ENCODE peak calls at places on chromosome 22, in nine cellular contexts. L is heart right ventricle, C is keratinocyte, Z is fibroblast of lung, B is kidney, S is coronary artery, O is stomach, P is psoas muscle, X is AG04450. H is an unnamed sample.

GRCh38 chr22:48464246-48464645 is 1363.4 kb downstream of the BRD1 start:
- DNase-seq in C (no peak), B (no peak), L (no peak), O (no peak), S (no peak), X (no peak), P (no peak), Z (no peak), H (no peak)

GRCh38 chr22:26448941-26449340 is 19.9 kb downstream of the ASPHD2 start:
- DNase-seq in S (no peak), B (no peak), X (no peak), C (no peak), P (no peak), Z (no peak), O (no peak), L (no peak), H (no peak)

GRCh38 chr22:17896552-17896951 is 122.3 kb upstream of the BID start:
- DNase-seq in P (peak), C (no peak), S (no peak), X (no peak), O (peak), B (no peak), L (peak), Z (peak), H (no peak)

GRCh38 chr22:33582822-33583400 is 337.4 kb downstream of the LARGE1 start:
- DNase-seq in S (no peak), Z (no peak), O (no peak), P (no peak), X (no peak), C (no peak), L (no peak), B (no peak), H (no peak)

GRCh38 chr22:48263431-48263765 is 1500.9 kb downstream of the TBC1D22A start:
- DNase-seq in S (no peak), X (no peak), C (no peak), B (no peak), Z (no peak), L (no peak), P (no peak), O (no peak), H (no peak)

GRCh38 chr22:20390394-20390907 is 3.5 kb upstream of the ZNF74 start:
- DNase-seq in Z (no peak), O (no peak), P (no peak), X (no peak), S (no peak), C (no peak), L (no peak), B (no peak), H (no peak)

GRCh38 chr22:49533886-49534285 is 293.8 kb downstream of the BRD1 start:
- DNase-seq in B (peak), P (no peak), X (no peak), L (no peak), O (no peak), S (no peak), C (no peak), Z (no peak), H (no peak)

GRCh38 chr22:43387815-43388214 is 24.0 kb upstream of the MPPED1 start:
- DNase-seq in X (no peak), Z (no peak), C (no peak), B (peak), S (no peak), O (no peak), L (no peak), P (no peak), H (no peak)

GRCh38 chr22:49828599-49828965 is 909 bp upstream of the BRD1 start:
- DNase-seq in O (no peak), C (no peak), S (no peak), X (no peak), B (peak), P (no peak), L (no peak), Z (no peak), H (no peak)

GRCh38 chr22:23192133-23192532 is 11.8 kb downstream of the BCR start:
- DNase-seq in C (no peak), X (no peak), L (no peak), S (no peak), Z (no peak), B (peak), O (peak), P (no peak), H (no peak)

DNA sequence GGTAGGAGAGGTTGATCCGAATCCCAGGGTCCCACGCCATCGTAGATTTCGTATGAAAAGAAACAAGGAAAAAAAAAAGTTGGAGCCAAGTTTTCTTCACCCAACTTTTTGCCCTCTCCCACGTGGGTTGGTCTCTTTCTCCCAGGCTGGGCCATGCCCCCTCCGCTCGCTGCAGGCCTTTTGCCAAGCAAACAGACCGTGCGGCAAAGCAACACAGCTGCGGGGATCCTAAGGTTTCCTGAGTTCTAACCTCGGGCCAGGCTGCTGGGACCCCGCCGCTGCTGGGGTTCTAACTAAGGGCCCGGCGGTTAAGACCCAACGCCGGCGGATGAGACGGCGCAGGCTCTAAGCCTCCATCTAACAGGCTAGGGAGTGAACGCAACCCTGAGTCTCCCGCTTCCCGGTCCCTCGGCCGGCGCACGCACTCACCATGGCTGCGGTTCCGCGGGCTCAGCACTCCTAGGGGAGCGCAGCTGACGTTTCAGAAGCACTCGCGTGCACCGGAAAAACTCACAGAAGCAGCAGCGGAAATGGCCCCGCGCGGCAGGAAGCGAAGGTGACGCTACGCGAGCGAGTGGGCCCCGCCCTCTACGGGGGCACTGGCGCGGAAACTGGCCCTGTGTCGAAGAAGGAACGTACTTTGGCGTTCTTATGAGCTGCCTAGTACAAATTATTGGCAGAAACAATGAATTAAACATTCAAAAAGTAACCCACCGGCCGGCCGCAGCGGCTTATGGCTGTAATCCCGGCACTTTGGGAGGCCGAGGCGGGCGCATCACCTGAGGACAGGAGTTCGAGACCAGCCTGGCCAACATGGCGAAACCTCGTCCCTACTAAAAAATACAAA is at the start of gene SNU13:
- DNase-seq in P (peak), O (peak), Z (peak), B (peak), S (peak), C (no peak), X (peak), L (peak), H (no peak)
- TF ChIP-seq CTCF in P (no peak), O (no peak), Z (no peak), B (no peak), S (no peak), C (no peak), X (no peak), L (no peak), H (no peak)

DNA sequence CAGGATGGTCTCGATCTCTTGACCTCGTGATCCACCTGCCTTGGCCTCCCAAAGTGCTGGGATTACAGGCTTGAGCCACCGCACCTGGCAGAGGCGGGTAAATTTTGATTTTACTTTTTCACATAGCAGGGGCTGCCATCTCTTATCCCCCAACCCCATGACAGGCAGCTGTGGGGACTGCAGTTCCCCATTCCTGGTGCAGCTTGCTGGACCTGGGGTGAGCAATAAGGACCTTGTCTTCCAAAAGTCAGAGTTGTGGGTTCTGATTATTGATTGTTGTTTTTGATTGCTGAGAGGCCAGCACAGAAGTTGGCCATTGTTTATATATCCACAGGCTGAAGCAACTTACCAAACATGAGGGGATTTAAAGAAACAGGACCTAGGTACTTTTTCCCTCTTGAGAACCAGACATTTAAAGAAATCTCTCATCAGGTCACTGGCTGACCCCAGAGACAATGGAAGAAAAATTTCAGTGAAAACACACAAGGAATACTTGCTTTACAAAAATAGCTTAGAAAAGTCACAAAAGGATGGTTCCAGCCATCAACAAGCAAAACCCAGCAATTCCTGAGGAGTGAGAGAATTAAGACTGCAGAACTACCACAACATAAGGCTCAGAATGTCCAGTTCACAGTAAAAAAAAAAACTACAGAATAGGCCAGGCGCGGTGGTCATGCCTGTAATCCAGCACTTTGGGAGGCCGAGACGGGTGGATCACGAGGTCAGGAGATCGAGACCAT is 22.0 kb upstream of the MAPK1 start:
- DNase-seq in B (no peak), L (no peak), S (no peak), C (no peak), O (no peak), P (no peak), Z (no peak), X (no peak), H (no peak)
- H3K4me3 ChIP-seq in B (no peak), L (no peak), S (no peak), C (no peak), O (no peak), P (no peak), Z (no peak), X (no peak), H (no peak)

DNA sequence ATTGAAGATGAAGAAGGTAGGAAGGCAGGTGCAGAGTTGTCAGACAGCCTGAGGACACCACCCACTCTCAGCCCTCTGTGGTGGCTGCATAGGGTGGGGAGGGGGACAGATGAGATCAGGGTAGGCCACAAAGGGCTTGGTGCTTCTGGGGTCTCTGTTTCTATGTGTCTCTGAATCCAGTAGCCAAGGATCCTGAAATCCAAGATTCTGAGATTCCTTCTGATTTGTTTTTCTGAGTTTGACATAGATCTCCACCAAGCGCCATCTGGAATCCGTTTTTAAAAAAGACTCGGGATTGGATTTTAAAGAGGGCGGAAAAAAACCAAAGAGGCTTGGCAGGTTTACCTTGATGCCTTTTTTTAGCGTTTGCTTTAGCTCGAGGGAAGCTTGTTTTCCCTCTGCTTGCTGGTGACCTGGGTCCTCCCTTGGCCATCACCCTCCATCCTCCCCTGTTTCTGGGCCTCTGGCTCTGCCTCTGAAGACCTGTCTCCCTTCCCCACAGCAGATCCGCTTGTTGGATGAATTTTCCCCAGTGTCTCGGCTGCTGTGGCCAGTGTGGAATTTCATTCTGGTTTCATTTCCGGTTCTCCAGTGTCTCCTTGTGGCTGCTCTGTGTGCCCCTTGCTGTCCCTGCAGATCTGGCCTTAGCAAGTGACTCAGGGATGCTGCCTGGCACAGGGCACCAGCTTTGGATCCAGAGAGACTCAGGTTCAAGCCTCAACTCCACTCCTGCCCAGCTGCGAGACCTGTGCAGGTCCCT is 15.0 kb downstream of the SYNGR1 start:
- DNase-seq in O (no peak), C (no peak), S (no peak), L (no peak), B (no peak), Z (peak), X (no peak), P (no peak), H (no peak)
- TF ChIP-seq CTCF in O (no peak), C (no peak), S (no peak), L (no peak), B (no peak), Z (peak), X (no peak), P (no peak), H (no peak)

DNA sequence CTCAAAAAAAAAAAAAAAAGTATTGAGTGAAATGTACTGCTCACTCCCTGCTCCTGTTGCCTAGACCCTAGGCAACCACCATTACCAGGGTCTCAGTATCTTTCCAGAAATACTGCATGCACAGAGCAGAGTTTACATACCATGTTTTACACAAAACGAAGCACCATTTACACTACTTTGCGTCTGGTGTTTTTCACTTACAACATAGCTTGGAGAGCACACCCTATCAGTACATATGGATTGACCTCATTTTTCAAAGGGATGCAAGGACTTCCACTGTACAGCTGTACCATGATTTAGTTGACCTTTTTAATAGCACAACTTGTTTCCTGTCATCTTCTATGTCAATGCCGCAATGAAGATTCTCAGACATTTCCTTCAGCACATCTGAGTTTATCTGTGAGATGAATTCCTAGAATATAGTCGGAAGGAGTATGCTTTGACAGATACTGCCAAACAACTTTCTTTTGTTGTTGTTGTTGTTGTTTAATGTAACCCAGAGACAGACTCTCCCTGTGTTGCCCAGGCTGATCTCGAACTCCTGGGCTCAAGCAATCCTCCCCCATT is 6.2 kb downstream of the MYH9 start:
- DNase-seq in X (no peak), B (no peak), C (no peak), P (no peak), S (no peak), O (no peak), L (no peak), Z (no peak), H (no peak)
- H3K4me3 ChIP-seq in X (no peak), B (no peak), C (no peak), P (no peak), S (peak), O (no peak), L (no peak), Z (no peak), H (no peak)

DNA sequence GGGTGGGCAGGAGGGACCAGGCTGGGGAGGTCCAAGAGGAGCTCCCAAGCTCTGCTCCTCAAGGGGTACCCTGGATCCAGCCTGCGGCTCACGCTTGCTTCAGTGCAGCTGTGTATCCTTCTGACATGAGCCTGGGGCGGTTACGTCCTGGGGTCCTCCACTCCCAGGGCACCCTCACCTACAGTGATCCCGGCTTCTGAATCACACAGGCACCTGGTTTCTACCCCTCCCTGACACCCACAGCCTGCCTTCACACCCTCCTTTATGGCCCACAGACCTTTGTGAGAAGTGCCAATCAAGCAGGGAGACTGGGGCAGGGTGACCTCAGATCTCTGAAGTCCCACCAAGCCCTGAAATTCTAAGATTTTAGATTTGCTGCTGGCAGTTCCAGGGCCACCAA is 1.5 kb downstream of the MPST start:
- DNase-seq in P (no peak), S (no peak), X (no peak), O (no peak), B (no peak), L (no peak), C (no peak), Z (no peak), H (no peak)
- TF ChIP-seq CTCF in P (no peak), S (no peak), X (no peak), O (no peak), B (no peak), L (no peak), C (no peak), Z (no peak), H (no peak)

GRCh38 chr22:40107756-40108437 is 69.8 kb upstream of the TNRC6B start:
- DNase-seq in B (no peak), X (no peak), Z (peak), L (no peak), O (peak), C (no peak), S (no peak), P (no peak), H (peak)

GRCh38 chr22:40111451-40111850 is 66.3 kb upstream of the TNRC6B start:
- DNase-seq in P (no peak), S (no peak), X (no peak), C (no peak), Z (no peak), B (no peak), L (no peak), O (no peak), H (no peak)

GRCh38 chr22:40105755-40106154 is 72.0 kb upstream of the TNRC6B start:
- DNase-seq in L (no peak), P (no peak), B (no peak), O (no peak), S (no peak), Z (no peak), C (no peak), X (no peak), H (no peak)

GRCh38 chr22:40112595-40112994 is 65.1 kb upstream of the TNRC6B start:
- DNase-seq in X (no peak), P (no peak), B (no peak), Z (no peak), L (no peak), C (no peak), S (no peak), O (no peak), H (no peak)

GRCh38 chr22:40107244-40107643 is 70.5 kb upstream of the TNRC6B start:
- DNase-seq in C (no peak), Z (peak), O (no peak), L (no peak), P (no peak), B (no peak), X (no peak), S (no peak), H (no peak)
- H3K4me3 ChIP-seq in C (peak), Z (peak), O (peak), L (peak), P (peak), B (no peak), X (peak), S (peak), H (peak)

DNA sequence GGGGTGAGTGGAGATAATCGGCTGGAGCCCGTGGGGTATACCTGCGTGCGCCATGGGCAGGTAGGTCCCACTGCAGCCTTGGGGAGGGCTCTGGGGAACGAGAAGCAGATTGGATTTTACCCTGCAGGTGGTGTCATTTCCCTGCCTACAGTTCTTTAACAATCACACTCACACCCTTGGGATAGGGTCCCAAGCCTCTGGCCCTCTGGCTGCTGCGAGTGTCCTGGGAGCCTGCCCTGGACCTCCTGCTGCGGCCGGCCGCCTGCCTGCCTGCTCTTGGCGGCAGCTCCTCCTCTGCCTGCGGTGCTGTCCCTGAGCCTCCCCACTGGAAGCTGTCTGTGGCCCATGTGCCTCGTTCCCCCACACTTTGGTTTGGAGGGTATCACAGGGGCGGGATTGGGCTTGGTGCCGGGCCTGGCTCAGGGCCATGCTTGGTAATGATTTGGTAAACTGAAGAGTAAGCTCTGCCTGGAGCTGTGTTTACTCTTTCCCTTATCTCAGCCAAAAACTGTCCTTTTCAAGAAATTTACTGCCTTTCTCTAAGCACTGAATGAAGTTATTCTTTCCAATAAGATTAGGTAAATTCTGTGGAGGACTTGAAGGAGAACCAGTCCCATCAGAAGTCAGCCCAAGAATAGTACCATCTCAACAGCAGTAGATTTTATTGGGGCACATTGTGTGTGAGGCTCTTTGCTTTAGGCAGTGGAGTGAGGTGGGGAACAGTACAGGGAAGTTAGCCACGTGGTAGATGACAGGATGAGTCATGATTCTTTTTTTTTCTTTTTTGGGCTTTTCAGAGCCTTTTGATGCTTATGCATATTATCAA is 53.7 kb downstream of the TBC1D22A start:
- DNase-seq in O (no peak), L (no peak), C (no peak), P (no peak), X (no peak), S (peak), Z (peak), B (peak), H (no peak)
- TF ChIP-seq CTCF in O (no peak), L (no peak), C (no peak), P (no peak), X (no peak), S (no peak), Z (no peak), B (no peak), H (peak)

H was measured in epithelial cell of proximal tubule.